ENCODE peak calls at places on chromosomes 5 and 9, in eight cellular contexts. I is NCI-H774; B is stimulated activated CD4-positive, alpha-beta T cell treated with anti-CD3 and anti-CD28 coated beads, Interleukin-1b, Interleukin-23, amount 100 ng/mL, for 1 hour; U is epithelial cell of esophagus; M is CD8-positive, alpha-beta memory T cell; Y is tibial artery; O is H9; D is mesenchymal stem cell. R is an unnamed sample.

GRCh38 chr5:123207852-123208251 is 118.8 kb downstream of the PRDM6 start:
- DNase-seq in B (no peak), O (no peak), U (no peak), I (no peak), D (peak), Y (no peak), M (no peak), R (no peak)

GRCh38 chr5:172054611-172055153 is 48.2 kb upstream of the FBXW11 start:
- DNase-seq in U (no peak), M (no peak), B (no peak), Y (no peak), I (no peak), D (no peak), O (no peak), R (no peak)

GRCh38 chr5:176536132-176536901 is 885 bp downstream of the RNF44 start:
- DNase-seq in D (peak), O (peak), M (peak), I (peak), U (peak), Y (peak), B (peak), R (peak)

GRCh38 chr5:78050888-78051287 is 243.6 kb downstream of the AP3B1 start:
- DNase-seq in O (no peak), I (peak), U (no peak), B (no peak), M (no peak), Y (no peak), D (peak), R (no peak)

GRCh38 chr9:127717766-127718165 is 1.9 kb downstream of the TTC16 start:
- DNase-seq in Y (no peak), B (no peak), D (no peak), M (no peak), I (no peak), U (no peak), O (no peak), R (no peak)

GRCh38 chr5:168159425-168159824 is 132.0 kb upstream of the WWC1 start:
- DNase-seq in I (peak), B (no peak), O (peak), M (no peak), D (no peak), Y (peak), U (no peak), R (no peak)

GRCh38 chr5:132775439-132776076 is 1.5 kb downstream of the SEPTIN8 start:
- DNase-seq in Y (no peak), D (peak), M (no peak), O (no peak), U (peak), B (no peak), I (no peak), R (no peak)

GRCh38 chr5:88113429-88113828 is 155.2 kb downstream of the TMEM161B start:
- DNase-seq in B (no peak), Y (no peak), I (no peak), O (no peak), M (no peak), U (no peak), D (no peak), R (no peak)

GRCh38 chr9:137429974-137430722 is 7.0 kb downstream of the NOXA1 start:
- DNase-seq in O (peak), B (no peak), I (peak), U (no peak), M (no peak), Y (no peak), D (no peak), R (no peak)

GRCh38 chr5:111550282-111551020 is 38.1 kb upstream of the STARD4 start:
- DNase-seq in Y (peak), U (peak), I (peak), B (peak), D (peak), M (peak), O (peak), R (peak)

GRCh38 chr5:149959406-149960236 is 937 bp upstream of the SLC26A2 start:
- DNase-seq in U (peak), M (peak), Y (no peak), O (peak), D (peak), I (no peak), B (peak), R (no peak)

GRCh38 chr5:38569180-38569579 is 12.7 kb upstream of the LIFR start:
- DNase-seq in U (no peak), B (no peak), O (no peak), M (no peak), Y (no peak), I (no peak), D (no peak), R (no peak)

GRCh38 chr9:3240651-3241268 is 285.0 kb downstream of the RFX3 start:
- DNase-seq in Y (peak), I (peak), B (peak), U (peak), M (peak), O (peak), D (peak), R (peak)

GRCh38 chr9:133355881-133356357 is 368 bp downstream of the SURF1 start:
- DNase-seq in I (no peak), Y (no peak), B (no peak), M (no peak), U (peak), D (peak), O (no peak), R (no peak)